ENCODE peak calls at places on chromosome 3, in four cellular contexts. Q is mesendoderm, L is MM.1S, G is HCT116. A is an unnamed sample.

GRCh38 chr3:4245671-4246070 is 57.5 kb upstream of the SETMAR start:
- DNase-seq in Q (peak; percentile 51), L (no peak), G (no peak), A (no peak)

GRCh38 chr3:5188419-5189405 is 1.2 kb downstream of the EDEM1 start:
- DNase-seq in Q (peak; percentile 69), L (peak; percentile 56), G (no peak), A (peak; percentile 79)

GRCh38 chr3:17733768-17734167 is 8.7 kb downstream of the TBC1D5 start:
- DNase-seq in Q (no peak), L (no peak), G (no peak), A (no peak)

GRCh38 chr3:152176241-152176640 is 92.5 kb upstream of the MBNL1 start:
- DNase-seq in Q (no peak), L (no peak), G (no peak), A (no peak)

GRCh38 chr3:178146406-178146831 is 389.8 kb upstream of the KCNMB2 start:
- DNase-seq in Q (no peak), L (no peak), G (no peak), A (no peak)

GRCh38 chr3:186060222-186060621 is 48.7 kb downstream of the ETV5 start:
- DNase-seq in Q (no peak), L (peak; percentile 67), G (no peak), A (peak; percentile 65)

GRCh38 chr3:123582315-123582714 is 2.5 kb downstream of the HACD2 start:
- DNase-seq in Q (no peak), L (no peak), G (no peak), A (no peak)

GRCh38 chr3:43869491-43869890 is 178.8 kb downstream of the ABHD5 start:
- DNase-seq in Q (no peak), L (no peak), G (no peak), A (no peak)

GRCh38 chr3:43531835-43532234 is 90.0 kb downstream of the ANO10 start:
- DNase-seq in Q (no peak), L (no peak), G (no peak), A (no peak)

GRCh38 chr3:188212308-188212969 is 58.5 kb downstream of the LPP start:
- DNase-seq in Q (peak; percentile 87), L (no peak), G (no peak), A (no peak)

GRCh38 chr3:98596087-98596486 is 2.7 kb upstream of the CPOX start:
- DNase-seq in Q (no peak), L (no peak), G (no peak), A (no peak)

GRCh38 chr3:182723596-182723995 is 69.7 kb upstream of the ATP11B start:
- DNase-seq in Q (no peak), L (no peak), G (no peak), A (no peak)

GRCh38 chr3:104102386-104102785 is 1264.3 kb upstream of the ALCAM start:
- DNase-seq in Q (peak; percentile 79), L (peak; percentile 57), G (peak; percentile 45), A (peak; percentile 38)

GRCh38 chr3:117118604-117119003 is 409.0 kb downstream of the TUSC7 start:
- DNase-seq in Q (no peak), L (no peak), G (no peak), A (no peak)

GRCh38 chr3:156674911-156675743 is 737 bp downstream of the TIPARP start:
- DNase-seq in Q (peak; percentile 70), L (peak; percentile 67), G (no peak), A (peak; percentile 60)

DNA sequence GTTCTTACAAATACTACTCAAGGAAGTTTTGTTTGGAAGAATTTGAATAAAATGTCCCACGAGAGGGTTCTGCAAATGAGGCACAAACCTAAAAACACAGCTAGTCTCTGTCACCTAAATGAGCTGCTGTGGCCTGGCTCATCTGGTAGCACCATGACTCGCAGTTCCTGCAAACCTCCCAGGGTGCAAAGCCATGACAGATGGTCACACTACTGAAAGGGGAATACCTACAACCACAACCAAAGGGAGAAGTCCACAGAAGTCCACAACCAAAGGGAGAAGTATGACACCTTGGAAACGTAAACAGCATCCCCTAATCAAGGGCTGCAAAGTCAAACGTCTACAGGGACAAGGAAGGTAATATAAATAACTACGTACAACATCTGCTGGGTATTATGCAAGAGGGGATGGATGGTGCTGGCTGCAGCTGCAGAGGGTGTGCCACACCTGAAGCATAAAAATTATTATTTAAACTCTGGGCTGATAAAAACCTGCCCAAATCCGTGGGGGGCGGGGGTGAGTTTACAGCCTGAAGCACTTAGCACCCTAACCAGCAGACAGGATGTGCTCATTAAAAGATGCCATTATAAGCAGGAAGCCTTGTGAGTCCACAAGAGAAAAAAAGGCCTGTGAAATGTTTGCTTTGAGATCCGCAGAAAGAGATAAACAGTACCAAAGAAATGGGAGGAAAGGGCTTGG is 184.0 kb downstream of the MAGI1 start:
- DNase-seq in Q (peak; percentile 96), L (no peak), G (no peak), A (no peak)
- H3K4me2 ChIP-seq in Q (peak overlapping the region; percentile 16), L (no peak overlapping the region), G (no peak overlapping the region), A (no peak overlapping the region)

GRCh38 chr3:23270423-23270822 is 67.3 kb downstream of the UBE2E2 start:
- DNase-seq in Q (no peak), L (no peak), G (no peak), A (no peak)

GRCh38 chr3:23275814-23276213 is 72.7 kb downstream of the UBE2E2 start:
- DNase-seq in Q (peak; percentile 83), L (no peak), G (no peak), A (no peak)

GRCh38 chr3:23272820-23273219 is 69.7 kb downstream of the UBE2E2 start:
- DNase-seq in Q (no peak), L (no peak), G (no peak), A (no peak)

GRCh38 chr3:23275061-23275460 is 71.9 kb downstream of the UBE2E2 start:
- DNase-seq in Q (peak; percentile 92), L (no peak), G (no peak), A (no peak)

DNA sequence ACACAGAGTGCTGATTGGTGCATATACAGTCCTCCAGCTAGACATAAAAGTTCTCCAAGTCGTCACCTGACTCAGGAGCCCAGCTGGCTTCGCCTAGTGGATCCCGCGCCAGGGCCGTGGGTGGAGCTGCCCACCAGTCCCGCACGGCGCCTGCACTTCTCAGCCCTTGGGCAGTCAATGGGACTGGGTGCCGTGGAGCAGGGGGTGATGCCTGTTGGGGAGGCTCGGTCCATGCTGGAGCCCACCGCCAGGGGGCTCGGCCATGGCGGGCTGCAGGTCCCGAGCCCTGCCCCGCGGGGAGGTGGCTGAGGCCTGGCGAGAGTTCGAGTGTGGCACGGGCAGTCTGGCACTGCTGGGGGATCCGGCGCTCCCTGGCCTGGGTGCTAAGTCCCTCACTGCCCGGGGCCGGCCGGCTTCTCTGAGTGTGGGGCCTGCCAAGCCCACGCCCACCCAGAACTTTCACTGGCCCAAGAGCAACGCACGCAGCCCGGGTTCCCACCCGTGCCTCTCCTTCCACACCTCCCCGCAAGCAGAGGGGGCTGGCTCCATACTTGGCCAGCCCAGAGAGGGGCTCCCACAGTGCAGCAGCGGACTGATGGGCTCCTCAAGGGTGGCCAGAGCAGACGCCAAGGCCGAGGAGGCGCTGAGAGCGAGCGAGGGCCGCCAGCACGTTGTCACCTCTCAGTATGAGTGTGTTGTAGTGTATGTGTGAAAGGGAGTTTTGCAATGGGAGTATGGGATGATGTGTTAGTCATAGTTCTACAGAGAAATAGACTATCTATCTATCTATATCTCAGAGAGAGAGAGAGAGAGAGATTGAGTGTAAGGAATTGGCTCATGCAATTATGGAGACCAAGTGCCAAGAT is 69.0 kb downstream of the UBE2E2 start:
- DNase-seq in Q (no peak), L (no peak), G (no peak), A (no peak)
- H3K79me2 ChIP-seq in Q (no peaks in the 10 kb centered on the region), L (peaks cover 34% of the 10 kb centered on the region), G (no peaks in the 10 kb centered on the region), A (no peaks in the 10 kb centered on the region)

GRCh38 chr3:110391640-110392395 is 679.8 kb upstream of the NECTIN3 start:
- DNase-seq in Q (no peak), L (no peak), G (no peak), A (no peak)

GRCh38 chr3:110400315-110400714 is 671.3 kb upstream of the NECTIN3 start:
- DNase-seq in Q (no peak), L (no peak), G (no peak), A (no peak)

DNA sequence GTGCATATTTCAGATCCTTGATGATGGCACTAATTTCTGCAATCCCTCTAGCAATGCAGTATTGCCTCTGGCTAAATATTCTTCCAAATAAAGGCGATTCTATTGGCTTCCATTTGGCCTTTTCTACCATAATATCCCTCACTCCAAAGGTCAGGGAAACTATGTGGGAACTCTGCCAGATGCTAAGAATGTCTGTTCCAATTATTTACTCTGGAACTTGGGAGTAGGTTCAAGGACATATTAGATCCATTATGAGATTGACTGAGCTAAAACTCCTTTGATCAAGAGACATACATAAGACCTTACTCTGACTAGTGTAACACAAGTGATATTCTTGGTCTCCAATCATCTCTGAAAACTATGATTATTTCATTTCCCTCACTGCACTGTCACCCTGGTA is 674.5 kb upstream of the NECTIN3 start:
- DNase-seq in Q (no peak), L (no peak), G (no peak), A (no peak)
- H3K36me3 ChIP-seq in Q (no peaks in the 10 kb centered on the region), L (no peaks in the 10 kb centered on the region), G (no peaks in the 10 kb centered on the region), A (no peaks in the 10 kb centered on the region)

GRCh38 chr3:71060536-71060935 is 523.0 kb downstream of the FOXP1 start:
- DNase-seq in Q (no peak), L (no peak), G (no peak), A (no peak)
- H3K4me2 ChIP-seq in Q (no peak overlapping the region), L (no peak overlapping the region), G (no peak overlapping the region), A (no peak overlapping the region)

DNA sequence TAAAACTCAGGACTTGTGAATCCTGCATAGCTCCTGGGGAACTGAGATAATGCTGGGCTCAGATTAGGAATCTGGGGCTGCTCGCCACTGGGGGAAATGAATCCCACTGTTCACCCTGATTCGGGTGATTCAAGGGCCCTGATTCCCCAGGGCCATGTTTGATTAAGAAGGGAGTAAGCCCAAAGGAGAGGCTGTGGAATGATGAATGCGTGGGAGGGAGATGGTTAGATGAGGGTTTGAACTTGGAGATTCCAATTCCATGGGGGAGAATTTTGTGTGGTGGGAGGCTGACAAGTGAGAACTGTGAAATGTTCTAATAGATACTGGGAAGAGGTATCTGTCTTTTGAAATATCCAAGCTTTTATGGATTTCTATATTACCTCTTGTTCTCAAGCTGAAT is 39.0 kb downstream of the ZNF589 start:
- DNase-seq in Q (no peak), L (no peak), G (no peak), A (no peak)
- H3K79me2 ChIP-seq in Q (no peaks in the 10 kb centered on the region), L (no peaks in the 10 kb centered on the region), G (no peaks in the 10 kb centered on the region), A (no peaks in the 10 kb centered on the region)

A was measured in DND-41.